ENCODE peak calls at places on chromosomes 7 and 10, in nine cellular contexts. Z, D, X, V, L, H, U, Q and R are unnamed samples. For H3K36me3, the result is how much of the 10 kb centered on the place peaks cover.

GRCh38 chr7:92854501-92855238 is 18.3 kb upstream of the CDK6 start:
- DNase-seq in V (no peak), Z (no peak), U (peak), L (no peak), X (no peak), D (no peak), H (peak), Q (no peak), R (no peak)

GRCh38 chr7:111168182-111168581 is 77.3 kb downstream of the LRRN3 start:
- DNase-seq in L (no peak), Q (no peak), D (no peak), H (no peak), Z (peak), V (no peak), X (no peak), U (no peak), R (no peak)

GRCh38 chr7:151696738-151697514 is 177.2 kb upstream of the RHEB start:
- DNase-seq in Z (no peak), V (no peak), H (no peak), U (no peak), X (no peak), D (peak), L (peak), Q (no peak), R (peak)

GRCh38 chr10:17073720-17074547 is 55.7 kb downstream of the CUBN start:
- DNase-seq in Z (peak), V (no peak), X (no peak), D (no peak), H (no peak), L (no peak), U (no peak), Q (no peak), R (no peak)

GRCh38 chr10:3777876-3778707 is 6.9 kb downstream of the KLF6 start:
- DNase-seq in U (peak), V (no peak), X (no peak), Q (no peak), D (no peak), H (no peak), L (no peak), Z (peak), R (no peak)

GRCh38 chr7:73844848-73845460 is 2.6 kb upstream of the METTL27 start:
- DNase-seq in Q (no peak), Z (peak), D (no peak), L (peak), X (no peak), V (no peak), H (no peak), U (no peak), R (peak)

GRCh38 chr10:44959243-44960097 is at the start of gene RASSF4:
- DNase-seq in Q (peak), U (peak), L (peak), Z (peak), X (peak), H (peak), V (peak), D (peak), R (peak)

GRCh38 chr7:51142741-51143390 is 173.7 kb downstream of the COBL start:
- DNase-seq in U (no peak), X (no peak), H (no peak), L (no peak), Q (peak), V (no peak), D (peak), Z (no peak), R (no peak)

GRCh38 chr10:52485486-52485885 is 171.4 kb downstream of the DKK1 start:
- DNase-seq in Q (no peak), U (no peak), L (no peak), D (no peak), V (no peak), H (no peak), Z (peak), X (no peak), R (no peak)

GRCh38 chr10:35613597-35614226 is 8.6 kb downstream of the GJD4 start:
- DNase-seq in Q (no peak), X (no peak), L (no peak), H (no peak), D (peak), Z (peak), U (peak), V (no peak), R (peak)

GRCh38 chr7:155222046-155222445 is 75.6 kb upstream of the INSIG1 start:
- DNase-seq in L (no peak), X (no peak), U (no peak), D (no peak), Q (no peak), V (no peak), Z (no peak), H (no peak), R (no peak)

GRCh38 chr7:81638216-81638615 is 131.6 kb downstream of the HGF start:
- DNase-seq in Q (no peak), D (no peak), V (no peak), H (no peak), U (peak), X (no peak), L (no peak), Z (peak), R (peak)

GRCh38 chr7:149462101-149462520 is 1.2 kb upstream of the ZNF777 start:
- DNase-seq in L (no peak), V (no peak), H (no peak), Q (no peak), D (no peak), U (no peak), X (no peak), Z (no peak), R (no peak)

GRCh38 chr7:12350971-12351370 is 52.7 kb downstream of the VWDE start:
- DNase-seq in X (no peak), D (no peak), L (no peak), H (no peak), Z (no peak), U (no peak), Q (no peak), V (no peak), R (no peak)

GRCh38 chr7:4820405-4820967 is 41.3 kb downstream of the PAPOLB start:
- DNase-seq in X (no peak), L (no peak), D (no peak), V (no peak), H (no peak), Z (no peak), Q (no peak), U (no peak), R (no peak)

GRCh38 chr7:100584677-100585510 is 1.0 kb downstream of the LRCH4 start:
- DNase-seq in V (no peak), L (peak), H (no peak), Z (peak), D (peak), Q (no peak), U (peak), X (peak), R (peak)

GRCh38 chr10:113100299-113100680 is 150.2 kb downstream of the TCF7L2 start:
- DNase-seq in Z (no peak), Q (no peak), X (no peak), U (no peak), L (no peak), V (no peak), H (no peak), D (no peak), R (no peak)

GRCh38 chr7:136134503-136134902 is 157.3 kb upstream of the MTPN start:
- DNase-seq in Q (no peak), L (no peak), V (no peak), U (no peak), X (no peak), D (peak), H (no peak), Z (peak), R (peak)

GRCh38 chr7:92785923-92786322 is 50.5 kb downstream of the CDK6 start:
- DNase-seq in X (no peak), L (no peak), H (no peak), Q (no peak), V (no peak), D (no peak), U (no peak), Z (peak), R (no peak)

DNA sequence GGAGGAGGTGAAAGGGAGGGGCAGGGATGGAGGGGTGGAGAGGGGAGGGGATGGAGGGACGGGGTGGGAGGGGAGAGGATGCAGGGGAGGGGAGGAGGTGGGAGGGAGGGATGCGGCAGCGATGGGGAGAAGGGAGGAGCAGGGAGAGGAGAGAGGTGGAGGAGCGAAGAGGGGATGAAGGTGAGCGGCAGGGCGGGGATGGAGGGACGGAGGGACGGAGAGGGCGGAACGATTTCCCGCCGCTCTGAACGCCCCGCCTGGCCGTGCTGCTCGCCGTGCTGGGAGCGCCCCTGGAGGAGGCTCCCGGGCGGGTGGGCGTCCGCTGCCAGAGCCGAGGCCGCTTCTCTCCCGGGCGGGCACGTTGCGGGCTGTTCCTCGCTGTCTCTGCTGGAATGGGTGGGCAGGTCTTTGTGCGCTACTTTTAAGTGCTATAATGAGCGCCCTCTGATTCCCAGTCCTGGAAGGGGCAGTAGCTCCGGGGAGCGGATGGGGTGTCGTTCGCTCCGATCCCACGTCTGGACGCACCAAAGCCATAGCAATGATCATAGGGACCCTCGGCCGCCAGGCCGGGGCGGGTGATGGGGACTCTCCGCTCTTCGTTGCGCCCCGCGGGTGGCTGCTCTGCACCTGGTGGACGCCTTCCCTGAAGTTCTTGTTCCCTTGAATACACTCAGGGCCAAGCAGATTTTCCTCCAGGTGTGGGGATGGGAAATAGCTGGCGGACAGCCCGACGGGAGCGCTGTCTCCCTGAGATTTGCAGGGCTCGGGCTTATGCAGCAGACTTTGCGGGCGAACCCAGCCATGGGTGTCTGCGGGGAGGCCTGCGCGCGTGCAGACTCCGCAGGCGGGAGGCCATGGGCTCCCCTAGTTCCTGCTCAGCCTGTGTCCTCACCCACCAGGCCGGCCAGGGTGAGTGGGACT is 81.1 kb upstream of the CPXM2 start:
- DNase-seq in Q (peak), L (no peak), H (no peak), V (no peak), X (no peak), Z (no peak), D (peak), U (no peak), R (no peak)
- TF ChIP-seq EZH2 in Q (peak), L (no peak), H (no peak), V (no peak), X (no peak), Z (no peak), D (peak), U (peak), R (no peak)

GRCh38 chr7:22429386-22429785 is 70.6 kb downstream of the STEAP1B start:
- DNase-seq in U (no peak), H (no peak), Z (no peak), X (no peak), Q (no peak), D (no peak), V (no peak), L (no peak), R (peak)

GRCh38 chr7:22432203-22432718 is 67.7 kb downstream of the STEAP1B start:
- DNase-seq in D (no peak), Z (no peak), U (no peak), V (no peak), Q (no peak), H (no peak), L (no peak), X (no peak), R (no peak)

GRCh38 chr7:22427855-22428254 is 70.9 kb upstream of the RAPGEF5 start:
- DNase-seq in H (no peak), Z (no peak), D (no peak), X (no peak), Q (no peak), U (no peak), V (no peak), L (no peak), R (no peak)

GRCh38 chr7:22427122-22427503 is 70.2 kb upstream of the RAPGEF5 start:
- DNase-seq in L (no peak), Q (no peak), H (no peak), X (no peak), V (no peak), Z (no peak), D (no peak), U (no peak), R (no peak)

GRCh38 chr7:22430457-22430856 is 69.5 kb downstream of the STEAP1B start:
- DNase-seq in L (no peak), X (no peak), Z (peak), V (no peak), U (no peak), Q (no peak), D (no peak), H (no peak), R (peak)
- H3K36me3 ChIP-seq in L (under half), X (under half), Z (under half), V (under half), U (under half), Q (under half), D (under half), H (under half), R (under half)

GRCh38 chr10:101050206-101051069 is 11.4 kb upstream of the KAZALD1 start:
- DNase-seq in H (peak), Z (peak), X (peak), D (peak), L (peak), Q (peak), U (peak), V (no peak), R (peak)

GRCh38 chr10:101052285-101052684 is 9.5 kb upstream of the KAZALD1 start:
- DNase-seq in V (no peak), Q (no peak), Z (peak), H (no peak), L (peak), U (no peak), X (no peak), D (no peak), R (peak)

GRCh38 chr10:101047268-101047667 is 14.5 kb upstream of the KAZALD1 start:
- DNase-seq in Z (no peak), H (no peak), L (no peak), U (no peak), V (no peak), D (no peak), Q (peak), X (no peak), R (no peak)

GRCh38 chr10:101046332-101047238 is 15.2 kb upstream of the KAZALD1 start:
- DNase-seq in U (no peak), H (no peak), V (no peak), X (no peak), Z (peak), D (peak), Q (no peak), L (no peak), R (no peak)

GRCh38 chr10:101047961-101048892 is 13.6 kb upstream of the KAZALD1 start:
- DNase-seq in H (no peak), X (no peak), Q (peak), L (no peak), V (no peak), Z (no peak), U (no peak), D (peak), R (no peak)
- TF ChIP-seq EZH2 in H (no peak), X (no peak), Q (peak), L (no peak), V (no peak), Z (peak), U (peak), D (peak), R (no peak)

DNA sequence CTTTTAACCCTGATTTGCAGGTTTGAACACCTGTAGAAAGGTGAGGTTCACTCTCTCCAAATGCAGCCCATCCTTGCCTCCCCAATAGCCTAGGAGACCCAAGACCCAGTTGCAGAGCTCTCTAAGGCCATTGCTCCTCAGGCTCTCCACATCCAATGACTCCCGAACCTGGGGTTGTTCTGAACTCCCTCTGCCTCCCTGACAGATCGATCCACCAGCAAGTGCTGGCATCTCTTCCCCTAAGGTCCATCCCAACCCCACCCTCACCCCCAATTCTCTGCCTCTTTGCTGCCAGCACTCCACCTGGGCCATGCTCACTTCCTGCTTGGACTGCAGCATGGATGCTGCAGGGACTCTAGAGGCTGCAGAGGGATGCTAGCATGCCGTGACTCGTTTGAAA is 19.3 kb upstream of the FAM170B start:
- DNase-seq in Q (no peak), H (no peak), V (no peak), U (no peak), D (no peak), Z (no peak), X (no peak), L (no peak), R (no peak)
- H3K36me3 ChIP-seq in Q (under half), H (under half), V (under half), U (under half), D (under half), Z (under half), X (under half), L (under half), R (under half)

GRCh38 chr7:128271471-128272454 is 30.7 kb downstream of the LEP start:
- DNase-seq in V (no peak), H (no peak), Q (peak), Z (peak), X (no peak), U (no peak), L (no peak), D (peak), R (no peak)
- TF ChIP-seq EZH2 in V (no peak), H (no peak), Q (no peak), Z (no peak), X (no peak), U (peak), L (no peak), D (no peak), R (no peak)

GRCh38 chr7:57651006-57651405 is 201.0 kb downstream of the ZNF716 start:
- DNase-seq in V (no peak), X (no peak), U (no peak), L (no peak), Q (no peak), D (no peak), Z (no peak), H (no peak), R (no peak)

DNA sequence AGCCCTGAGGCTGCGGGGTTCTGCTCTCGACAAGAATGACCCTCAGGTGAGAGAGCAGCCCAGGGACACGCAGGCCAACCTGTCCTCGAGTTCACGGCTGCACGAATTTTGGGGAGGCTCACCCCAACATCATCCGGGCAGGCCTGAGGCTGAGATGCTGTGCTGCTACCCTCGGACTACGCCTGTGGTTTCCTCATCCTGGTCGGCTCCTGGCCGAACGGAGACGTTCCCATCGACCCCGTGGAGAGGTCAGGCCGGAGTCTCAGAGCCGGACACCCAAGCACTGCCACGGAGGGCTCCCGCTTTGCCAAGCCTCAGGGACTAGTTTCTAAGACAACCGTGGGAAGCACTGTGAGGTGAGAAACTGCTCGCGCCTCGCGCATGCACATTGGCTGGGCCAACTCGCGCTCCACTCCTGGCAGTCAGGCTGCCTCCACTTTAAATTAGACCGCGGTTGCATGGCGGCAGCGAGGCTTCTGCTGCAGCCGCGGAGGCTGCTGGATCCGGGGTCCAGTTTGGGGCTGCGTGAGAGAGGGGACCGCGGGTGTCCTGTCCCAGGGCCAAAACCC is 203.4 kb downstream of the ZNF716 start:
- DNase-seq in L (no peak), V (no peak), H (no peak), X (no peak), D (no peak), Q (no peak), Z (no peak), U (no peak), R (no peak)
- H3K36me3 ChIP-seq in L (under half), V (under half), H (under half), X (under half), D (under half), Q (under half), Z (under half), U (under half), R (under half)

GRCh38 chr10:4825868-4826787 is at the start of gene AKR1E2:
- DNase-seq in L (peak), X (peak), Z (peak), H (peak), V (peak), D (peak), U (peak), Q (peak), R (no peak)
- TF ChIP-seq EZH2 in L (no peak), X (no peak), Z (no peak), H (no peak), V (no peak), D (no peak), U (peak), Q (no peak), R (no peak)